ENCODE peak calls at places on chromosomes 1 and 21, in seven cellular contexts. X, W, Z, M, A, I and L are unnamed samples. For H3K9me3, the result is how much of the 10 kb centered on the place peaks cover.

GRCh38 chr21:41741253-41742072 is 25.4 kb downstream of the RIPK4 start:
- DNase-seq in W (no peak), Z (no peak), A (no peak), X (no peak), M (no peak), I (no peak), L (no peak)

GRCh38 chr1:112694363-112694929 is 12.5 kb downstream of the RHOC start:
- DNase-seq in X (no peak), W (no peak), M (no peak), A (no peak), Z (no peak), I (no peak), L (no peak)

GRCh38 chr1:46691997-46692790 is 20.5 kb downstream of the TEX38 start:
- DNase-seq in X (no peak), I (no peak), A (no peak), Z (no peak), W (no peak), M (no peak), L (no peak)

GRCh38 chr1:34709547-34709946 is 45.3 kb upstream of the GJB5 start:
- DNase-seq in Z (no peak), A (peak), M (no peak), W (no peak), I (peak), X (no peak), L (no peak)

GRCh38 chr1:94068096-94068830 is 52.7 kb downstream of the ABCA4 start:
- DNase-seq in W (no peak), X (no peak), A (no peak), Z (no peak), I (no peak), M (peak), L (peak)

GRCh38 chr1:214423045-214423444 is 128.4 kb downstream of the PTPN14 start:
- DNase-seq in I (no peak), Z (no peak), W (no peak), M (no peak), A (no peak), X (no peak), L (no peak)

GRCh38 chr1:216075339-216075738 is 347.9 kb downstream of the USH2A start:
- DNase-seq in M (no peak), I (no peak), X (no peak), W (peak), Z (no peak), A (no peak), L (no peak)

GRCh38 chr1:36349241-36349671 is 25.8 kb upstream of the EVA1B start:
- DNase-seq in M (peak), W (no peak), A (no peak), X (no peak), I (no peak), Z (peak), L (no peak)

GRCh38 chr1:24151175-24151533 is 8.2 kb upstream of the IL22RA1 start:
- DNase-seq in W (peak), X (no peak), I (peak), Z (no peak), A (no peak), M (peak), L (no peak)

GRCh38 chr1:117612517-117613248 is 6.8 kb downstream of the TENT5C start:
- DNase-seq in X (no peak), A (peak), M (no peak), Z (no peak), I (no peak), W (no peak), L (peak)

GRCh38 chr1:154713001-154713400 is 105.0 kb upstream of the ADAR start:
- DNase-seq in M (no peak), I (no peak), X (no peak), W (no peak), A (no peak), Z (no peak), L (no peak)

GRCh38 chr1:43446881-43447835 is 6.6 kb downstream of the HYI start:
- DNase-seq in I (no peak), X (no peak), W (no peak), A (no peak), Z (no peak), M (no peak), L (no peak)

GRCh38 chr1:174239541-174239940 is 80.2 kb downstream of the RABGAP1L start:
- DNase-seq in Z (no peak), M (peak), X (no peak), W (no peak), I (no peak), A (no peak), L (no peak)

GRCh38 chr1:174243451-174244000 is 84.2 kb downstream of the RABGAP1L start:
- DNase-seq in A (no peak), W (no peak), X (no peak), I (no peak), Z (no peak), M (no peak), L (no peak)

GRCh38 chr1:174247472-174247871 is 88.2 kb downstream of the RABGAP1L start:
- DNase-seq in A (no peak), X (no peak), I (no peak), M (no peak), W (no peak), Z (no peak), L (no peak)

GRCh38 chr1:174244017-174244416 is 84.7 kb downstream of the RABGAP1L start:
- DNase-seq in W (no peak), A (no peak), Z (no peak), X (no peak), I (no peak), M (no peak), L (no peak)

GRCh38 chr1:174242856-174243255 is 83.5 kb downstream of the RABGAP1L start:
- DNase-seq in M (no peak), X (no peak), A (no peak), W (no peak), Z (no peak), I (no peak), L (no peak)
- H3K9me3 ChIP-seq in M (under half), X (under half), A (under half), W (under half), Z (under half), I (under half), L (under half)

GRCh38 chr1:21318714-21319159 is 28.5 kb upstream of the ECE1 start:
- DNase-seq in M (no peak), W (no peak), I (no peak), X (no peak), Z (no peak), A (no peak), L (no peak)
- TF ChIP-seq YY1 in M (no peak), W (no peak), I (no peak), X (no peak), Z (no peak), A (no peak), L (no peak)

GRCh38 chr1:14215151-14215550 is 383.3 kb upstream of the KAZN start:
- DNase-seq in I (no peak), X (no peak), Z (no peak), M (no peak), A (no peak), W (no peak), L (no peak)

GRCh38 chr1:14222086-14222485 is 376.4 kb upstream of the KAZN start:
- DNase-seq in I (no peak), M (no peak), Z (no peak), A (no peak), W (no peak), X (no peak), L (no peak)

GRCh38 chr1:14220324-14220723 is 378.2 kb upstream of the KAZN start:
- DNase-seq in X (no peak), Z (no peak), A (no peak), M (no peak), I (no peak), W (no peak), L (no peak)

GRCh38 chr1:14217384-14217783 is 381.1 kb upstream of the KAZN start:
- DNase-seq in W (no peak), A (no peak), I (no peak), Z (no peak), X (no peak), M (no peak), L (no peak)

DNA sequence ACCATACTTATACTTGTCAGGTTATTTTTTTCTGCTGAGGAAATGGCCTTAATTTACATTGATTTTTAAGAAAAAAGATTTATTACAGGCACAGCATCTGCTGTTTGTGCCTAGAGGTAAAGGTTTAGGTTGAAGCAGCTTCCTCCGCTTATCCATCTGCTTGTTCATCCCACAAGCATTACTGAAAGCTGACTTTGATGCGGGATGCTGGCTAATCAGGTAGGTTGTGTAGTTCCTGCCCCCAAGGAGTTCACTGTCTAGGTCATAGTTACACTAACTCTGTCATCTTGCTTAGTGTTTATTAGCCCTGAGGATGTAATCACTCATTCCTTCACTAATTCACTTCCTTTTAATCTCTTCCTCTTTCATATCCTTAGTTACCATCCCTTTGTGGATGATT is 377.7 kb upstream of the KAZN start:
- DNase-seq in M (no peak), X (no peak), I (no peak), W (no peak), A (no peak), Z (no peak), L (no peak)
- H3K9me3 ChIP-seq in M (half or more), X (under half), I (under half), W (under half), A (under half), Z (under half), L (under half)

DNA sequence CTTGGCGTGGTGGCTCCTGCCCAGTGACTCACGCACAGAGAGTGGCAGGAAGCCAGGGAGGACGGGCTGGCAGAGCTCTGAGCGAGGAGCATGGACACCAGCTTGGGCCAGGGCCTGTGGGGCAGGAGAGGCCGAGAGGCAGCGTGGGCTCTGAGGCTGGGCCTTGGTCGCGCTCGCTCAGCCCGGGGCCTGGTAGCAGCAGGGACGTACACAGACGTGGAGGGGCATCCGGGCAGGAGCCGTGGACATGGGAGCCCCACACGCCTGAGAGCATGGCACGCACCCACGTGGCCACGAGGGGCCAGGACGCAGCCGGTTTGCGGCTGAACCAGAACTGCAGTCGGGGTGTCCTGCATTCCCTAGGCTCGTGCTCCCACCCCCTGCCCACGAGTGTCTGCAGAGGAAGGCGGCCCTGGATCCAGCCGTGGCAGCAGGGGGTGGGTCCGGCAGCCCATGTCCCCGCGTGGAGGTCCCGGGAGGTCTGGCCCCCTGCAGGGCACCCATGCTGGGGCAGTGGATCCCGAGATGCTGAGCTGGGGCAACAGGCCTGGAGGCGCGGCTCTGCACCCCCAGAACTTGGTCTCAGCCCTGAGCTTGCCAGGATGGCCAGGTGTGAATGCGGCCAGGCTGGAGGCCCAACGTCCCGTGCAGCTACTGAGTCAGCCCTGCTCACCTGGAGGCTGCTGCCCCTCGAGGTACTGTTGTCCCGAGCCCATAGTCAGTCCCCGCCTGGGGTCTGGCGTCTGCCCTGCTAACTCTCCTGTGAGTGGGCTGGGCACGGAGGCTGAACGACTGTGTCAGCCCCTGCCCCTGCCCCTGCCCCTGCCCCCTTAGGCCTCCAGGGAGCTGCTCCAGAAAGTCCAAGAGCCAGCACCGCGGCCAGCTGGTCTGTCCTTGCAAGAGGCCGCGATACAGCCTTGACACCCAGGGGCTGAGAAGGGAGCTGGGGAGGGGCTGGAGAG is 61.6 kb downstream of the SLX9 start:
- DNase-seq in X (no peak), A (no peak), Z (no peak), W (no peak), M (no peak), I (no peak), L (no peak)
- TF ChIP-seq YY1 in X (no peak), A (no peak), Z (no peak), W (no peak), M (no peak), I (no peak), L (no peak)

DNA sequence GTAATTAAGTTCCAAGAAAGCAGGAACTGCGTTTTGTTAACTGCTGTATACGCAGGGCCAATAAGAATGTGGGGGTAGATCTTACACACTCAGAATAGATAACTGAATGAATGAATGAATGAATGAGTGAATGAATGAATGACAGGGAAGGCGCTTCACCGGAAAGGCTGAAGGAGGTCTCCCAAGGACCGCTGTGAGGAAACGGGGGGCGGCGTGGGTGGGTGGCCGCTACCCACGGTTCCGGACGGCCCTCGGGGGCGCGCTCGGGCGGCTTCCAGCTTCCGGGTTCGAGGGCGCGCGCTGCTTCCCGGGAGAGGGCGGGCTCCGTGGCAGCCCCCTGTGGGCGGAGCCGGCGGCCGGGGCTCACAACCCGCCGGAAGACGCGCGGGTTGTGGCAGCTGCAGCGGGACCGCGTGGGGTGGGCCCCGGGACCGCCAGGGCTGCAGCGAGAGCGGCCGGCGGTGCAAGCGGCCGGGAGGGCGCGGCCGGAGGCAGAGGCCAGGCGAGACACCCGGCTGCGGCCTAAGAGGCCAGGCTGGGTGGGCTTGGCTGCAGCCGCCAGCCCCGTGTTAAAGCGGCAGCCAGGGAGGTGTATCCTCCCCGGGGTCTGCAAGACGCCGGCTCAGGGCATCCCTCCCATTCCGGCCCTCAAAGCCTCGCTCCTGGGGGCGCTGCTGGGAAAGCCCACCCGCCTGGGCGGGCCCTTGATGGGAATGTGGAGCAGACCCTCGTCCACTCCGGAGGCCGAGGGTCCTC is at the start of gene ZFP69:
- DNase-seq in M (peak), A (peak), X (peak), I (peak), Z (no peak), W (peak), L (no peak)
- H3K9me3 ChIP-seq in M (under half), A (under half), X (under half), I (under half), Z (under half), W (under half), L (under half)

DNA sequence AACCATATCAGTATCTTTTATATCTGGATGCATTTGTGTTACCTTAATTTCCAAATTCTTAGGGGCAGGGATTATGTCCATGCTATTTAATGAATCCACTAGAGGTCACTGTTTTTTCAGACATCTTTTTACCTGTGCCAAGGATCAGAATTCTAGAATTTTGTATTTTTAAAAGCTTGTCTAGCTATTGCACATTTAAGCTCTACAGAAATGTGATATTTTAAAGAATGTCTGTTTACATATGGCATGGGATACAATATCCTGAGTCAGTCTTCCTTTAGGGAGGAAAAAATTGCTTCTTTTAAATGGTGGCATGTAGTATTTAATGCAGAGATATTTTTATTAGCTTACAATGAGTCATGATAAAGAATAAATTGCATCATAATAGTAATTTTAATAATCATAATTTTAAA is 11.3 kb downstream of the RPAP2 start:
- DNase-seq in M (no peak), W (no peak), X (peak), I (no peak), A (peak), Z (no peak), L (no peak)
- TF ChIP-seq YY1 in M (no peak), W (no peak), X (no peak), I (no peak), A (no peak), Z (no peak), L (no peak)